ENCODE peak calls at places on chromosomes 7 and 10, in six cellular contexts. P is mammary epithelial cell, A is tibial nerve, D is GM23338, O is heart left ventricle, W is thyroid gland. J is an unnamed sample.

GRCh38 chr10:98172495-98172894 is 38.0 kb downstream of the R3HCC1L start:
- DNase-seq in A (no peak), P (no peak), D (peak; percentile 15), O (no peak), W (no peak), J (no peak)

GRCh38 chr10:132836248-132836831 is 50.4 kb upstream of the NKX6-2 start:
- DNase-seq in W (peak; percentile 99), D (no peak), A (no peak), O (peak; percentile 11), P (no peak), J (no peak)

GRCh38 chr10:15591431-15591830 is 128.3 kb downstream of the ITGA8 start:
- DNase-seq in O (no peak), D (no peak), A (no peak), W (no peak), P (no peak), J (no peak)

GRCh38 chr10:77959384-77959783 is 32.8 kb upstream of the DLG5 start:
- DNase-seq in P (no peak), D (no peak), O (no peak), A (no peak), W (no peak), J (no peak)

GRCh38 chr7:44569958-44570357 is 3.8 kb downstream of the DDX56 start:
- DNase-seq in O (no peak), W (no peak), A (no peak), D (no peak), P (no peak), J (no peak)

GRCh38 chr7:85516675-85517074 is 329.8 kb upstream of the SEMA3D start:
- DNase-seq in O (no peak), P (no peak), W (no peak), D (no peak), A (no peak), J (no peak)

GRCh38 chr10:103560886-103561285 is 67.4 kb downstream of the NEURL1 start:
- DNase-seq in O (no peak), W (no peak), P (no peak), D (no peak), A (no peak), J (no peak)

GRCh38 chr10:119377905-119378736 is 164.4 kb downstream of the RGS10 start:
- DNase-seq in W (peak; percentile 92), P (no peak), D (no peak), O (peak; percentile 68), A (no peak), J (no peak)

GRCh38 chr7:151249732-151250072 is 1.2 kb upstream of the SMARCD3 start:
- DNase-seq in O (peak; percentile 83), P (no peak), W (peak; percentile 86), A (no peak), D (peak; percentile 80), J (no peak)

GRCh38 chr7:47651355-47652317 is 69.7 kb upstream of the TNS3 start:
- DNase-seq in W (no peak), P (peak; percentile 89), D (no peak), O (no peak), A (no peak), J (no peak)

GRCh38 chr10:6348091-6348862 is 145.5 kb downstream of the PFKFB3 start:
- DNase-seq in P (no peak), D (no peak), A (peak; percentile 17), O (peak; percentile 29), W (peak; percentile 57), J (peak; percentile 72)

GRCh38 chr7:144632724-144633123 is 203.1 kb downstream of the TPK1 start:
- DNase-seq in W (no peak), A (no peak), P (no peak), D (no peak), O (no peak), J (no peak)

GRCh38 chr7:22549051-22549450 is 49.1 kb upstream of the STEAP1B start:
- DNase-seq in A (no peak), D (peak; percentile 78), O (no peak), W (no peak), P (no peak), J (no peak)

GRCh38 chr7:37986780-37987380 is 66.4 kb downstream of the EPDR1 start:
- DNase-seq in P (peak; percentile 6), W (no peak), O (no peak), A (no peak), D (peak; percentile 7), J (no peak)

GRCh38 chr7:134086998-134087735 is 40.0 kb upstream of the LRGUK start:
- DNase-seq in W (no peak), O (no peak), P (no peak), D (no peak), A (no peak), J (no peak)

GRCh38 chr7:65912220-65912619 is 39.3 kb downstream of the VKORC1L1 start:
- DNase-seq in P (no peak), O (no peak), D (no peak), W (no peak), A (no peak), J (no peak)

GRCh38 chr7:3682028-3682712 is 381.1 kb downstream of the SDK1 start:
- DNase-seq in A (no peak), P (no peak), D (no peak), O (no peak), W (no peak), J (no peak)

GRCh38 chr10:31028076-31028475 is 3.6 kb downstream of the ZNF438 start:
- DNase-seq in W (peak; percentile 34), P (peak; percentile 51), O (no peak), D (no peak), A (peak; percentile 45), J (no peak)

GRCh38 chr7:107742678-107743566 is 1.0 kb upstream of the CBLL1 start:
- DNase-seq in O (peak; percentile 50), W (peak; percentile 74), D (peak; percentile 91), A (peak; percentile 30), P (no peak), J (no peak)

GRCh38 chr10:128493811-128494210 is 367.6 kb upstream of the MKI67 start:
- DNase-seq in W (no peak), A (no peak), D (no peak), P (no peak), O (no peak), J (no peak)

GRCh38 chr7:64602086-64602485 is 39.2 kb upstream of the ZNF680 start:
- DNase-seq in D (no peak), A (no peak), P (no peak), O (no peak), W (no peak), J (no peak)

GRCh38 chr10:71486465-71487114 is 89.9 kb downstream of the CDH23 start:
- DNase-seq in W (peak; percentile 53), D (peak; percentile 89), A (peak; percentile 24), O (peak; percentile 28), P (peak; percentile 19), J (no peak)

DNA sequence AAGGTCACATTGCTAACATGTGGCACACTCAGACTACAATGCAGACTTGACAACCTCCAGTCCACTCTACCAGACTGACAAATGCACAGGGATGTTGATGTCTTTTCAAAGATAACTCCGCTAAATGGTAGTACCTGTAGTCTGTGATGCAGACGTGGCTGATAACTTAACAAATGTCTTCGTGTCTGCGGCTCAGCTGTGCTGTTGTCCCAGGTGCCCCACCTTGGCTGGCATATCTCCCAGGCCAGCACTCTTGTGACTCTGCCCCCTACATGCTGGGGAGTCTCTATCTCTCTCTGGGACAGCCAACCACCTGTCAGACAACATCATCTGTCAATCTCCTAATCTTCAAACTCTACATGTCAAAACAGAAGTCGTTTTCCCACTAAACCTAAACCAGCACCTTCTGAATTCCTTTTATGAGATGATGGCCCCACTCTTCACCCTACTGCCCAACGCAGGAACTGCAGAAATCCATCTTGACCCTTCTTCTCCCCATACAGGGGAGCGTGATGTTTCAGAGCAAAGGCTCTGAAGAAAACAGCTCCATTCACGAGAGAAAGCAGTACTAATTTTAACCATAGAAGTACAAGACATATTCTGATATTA is 156.4 kb downstream of the USP6NL start:
- DNase-seq in A (no peak), O (no peak), D (peak; percentile 64), P (no peak), W (no peak), J (no peak)
- TF ChIP-seq CTCF in A (peak; percentile 13), O (peak; percentile 19), D (peak; percentile 52), P (peak; percentile 6), W (no peak), J (peak; percentile 28)

DNA sequence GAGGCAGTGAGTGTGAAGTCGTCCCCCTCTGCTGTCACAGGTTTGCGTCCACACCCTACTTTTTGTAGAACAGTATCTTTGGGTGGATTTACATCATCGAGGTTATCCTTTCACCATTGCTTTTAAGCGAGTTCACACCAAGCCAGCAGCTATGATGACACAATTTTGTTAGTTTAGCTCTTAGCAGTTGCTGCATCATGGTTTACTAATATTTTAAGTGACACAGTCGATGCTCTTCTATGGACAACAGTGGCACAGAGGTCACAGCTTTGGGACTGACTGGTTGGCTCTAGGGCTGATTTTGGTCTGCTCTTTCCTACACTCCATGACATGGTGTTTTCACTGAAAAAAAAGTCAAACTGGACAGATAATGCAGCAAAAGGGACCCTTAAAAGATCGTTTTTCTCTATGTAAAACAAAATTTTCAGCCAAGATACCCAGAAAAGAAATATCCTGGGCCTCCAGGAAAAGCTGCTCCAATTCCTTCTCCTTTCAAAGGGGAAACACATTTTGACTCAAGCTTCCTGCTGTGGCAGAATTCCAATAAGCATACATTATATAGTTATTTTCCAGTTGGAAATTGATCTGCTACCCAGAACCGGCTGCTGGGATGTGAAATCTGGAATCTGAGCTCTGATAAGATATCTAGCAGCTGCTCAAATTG is 114.3 kb downstream of the SMURF1 start:
- DNase-seq in A (no peak), P (no peak), W (no peak), D (no peak), O (no peak), J (no peak)
- H3K36me3 ChIP-seq in A (peaks cover 76% of the 10 kb centered on the region), P (peaks cover 24% of the 10 kb centered on the region), W (peaks cover 53% of the 10 kb centered on the region), D (peaks cover 31% of the 10 kb centered on the region), O (peaks cover 63% of the 10 kb centered on the region), J (peaks cover 26% of the 10 kb centered on the region)

GRCh38 chr7:112945046-112945445 is 141.6 kb downstream of the GPR85 start:
- DNase-seq in A (no peak), W (no peak), D (no peak), O (no peak), P (no peak), J (no peak)

GRCh38 chr7:112942981-112943380 is 143.6 kb downstream of the GPR85 start:
- DNase-seq in D (no peak), W (no peak), O (no peak), P (no peak), A (no peak), J (no peak)

GRCh38 chr7:112951070-112951469 is 135.6 kb downstream of the GPR85 start:
- DNase-seq in D (no peak), P (no peak), A (no peak), W (no peak), O (no peak), J (no peak)

GRCh38 chr7:112946350-112946749 is 140.3 kb downstream of the GPR85 start:
- DNase-seq in O (no peak), A (no peak), P (no peak), W (no peak), D (no peak), J (no peak)
- TF ChIP-seq CTCF in O (no peak), A (no peak), P (no peak), W (no peak), D (no peak), J (no peak)

DNA sequence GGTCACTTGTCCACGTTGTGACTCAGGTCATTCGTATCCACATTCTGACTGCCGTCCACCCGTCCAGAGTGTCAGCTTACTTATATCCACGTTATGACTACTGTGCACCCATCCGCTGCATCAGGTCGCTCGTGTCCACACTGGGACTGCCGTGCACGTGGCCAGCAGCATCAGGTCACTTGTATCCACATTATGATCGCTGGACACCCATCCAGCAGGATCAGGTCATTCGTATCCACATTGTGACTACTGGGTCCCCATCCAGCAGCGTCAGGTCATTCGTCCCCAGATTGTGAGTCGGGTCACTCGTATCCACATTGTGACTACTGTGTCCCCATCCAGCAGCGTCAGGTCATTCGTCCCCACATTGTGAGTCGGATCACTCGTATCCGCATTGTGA is 47.3 kb upstream of the SUN1 start:
- DNase-seq in D (no peak), A (no peak), O (no peak), P (no peak), W (no peak), J (no peak)
- H3K36me3 ChIP-seq in D (peaks cover 11% of the 10 kb centered on the region), A (peaks cover 78% of the 10 kb centered on the region), O (peaks cover 35% of the 10 kb centered on the region), P (peaks cover 7% of the 10 kb centered on the region), W (peaks cover 16% of the 10 kb centered on the region), J (peaks cover 3% of the 10 kb centered on the region)